ENCODE peak calls at places on chromosomes 13 and 19, in ten cellular contexts. One of them, this sample, is unnamed.

GRCh38 chr19:30492581-30492980 is 120.4 kb downstream of the ZNF536 start:
- DNase-seq in stomach: no peak
- DNase-seq in Peyer's patch: no peak
- DNase-seq in IMR-90: no peak
- DNase-seq in HCT116: no peak
- DNase-seq in tibial nerve: no peak
- DNase-seq in heart left ventricle: no peak
- DNase-seq in ovary: no peak
- DNase-seq in body of pancreas: no peak
- DNase-seq in adrenal gland: no peak
- DNase-seq in this sample: no peak

GRCh38 chr19:16070366-16070990 is 5.8 kb upstream of the TPM4 start:
- DNase-seq in ovary: no peak
- DNase-seq in stomach: peak
- DNase-seq in HCT116: peak
- DNase-seq in tibial nerve: no peak
- DNase-seq in adrenal gland: peak
- DNase-seq in Peyer's patch: peak
- DNase-seq in body of pancreas: peak
- DNase-seq in heart left ventricle: peak
- DNase-seq in IMR-90: no peak
- DNase-seq in this sample: no peak

GRCh38 chr13:21150013-21150412 is 26.3 kb downstream of the SKA3 start:
- DNase-seq in stomach: no peak
- DNase-seq in heart left ventricle: no peak
- DNase-seq in IMR-90: no peak
- DNase-seq in HCT116: no peak
- DNase-seq in ovary: no peak
- DNase-seq in Peyer's patch: no peak
- DNase-seq in body of pancreas: no peak
- DNase-seq in tibial nerve: no peak
- DNase-seq in adrenal gland: no peak
- DNase-seq in this sample: no peak

GRCh38 chr13:77544365-77544764 is 8.9 kb downstream of the SCEL start:
- DNase-seq in IMR-90: no peak
- DNase-seq in heart left ventricle: peak
- DNase-seq in tibial nerve: peak
- DNase-seq in Peyer's patch: peak
- DNase-seq in stomach: peak
- DNase-seq in HCT116: no peak
- DNase-seq in ovary: peak
- DNase-seq in body of pancreas: peak
- DNase-seq in adrenal gland: peak
- DNase-seq in this sample: peak

GRCh38 chr13:109576331-109576813 is 210.0 kb downstream of the IRS2 start:
- DNase-seq in body of pancreas: peak
- DNase-seq in heart left ventricle: no peak
- DNase-seq in tibial nerve: no peak
- DNase-seq in adrenal gland: no peak
- DNase-seq in HCT116: no peak
- DNase-seq in Peyer's patch: no peak
- DNase-seq in ovary: no peak
- DNase-seq in stomach: peak
- DNase-seq in IMR-90: no peak
- DNase-seq in this sample: no peak

GRCh38 chr13:93767917-93768422 is 541.4 kb downstream of the GPC6 start:
- DNase-seq in adrenal gland: no peak
- DNase-seq in ovary: no peak
- DNase-seq in heart left ventricle: no peak
- DNase-seq in stomach: no peak
- DNase-seq in HCT116: no peak
- DNase-seq in tibial nerve: no peak
- DNase-seq in body of pancreas: no peak
- DNase-seq in IMR-90: no peak
- DNase-seq in Peyer's patch: no peak
- DNase-seq in this sample: no peak

GRCh38 chr19:1057185-1057857 is 9.6 kb upstream of the ARHGAP45 start:
- DNase-seq in Peyer's patch: no peak
- DNase-seq in stomach: no peak
- DNase-seq in adrenal gland: no peak
- DNase-seq in body of pancreas: no peak
- DNase-seq in tibial nerve: no peak
- DNase-seq in HCT116: no peak
- DNase-seq in ovary: no peak
- DNase-seq in IMR-90: peak
- DNase-seq in heart left ventricle: no peak
- DNase-seq in this sample: no peak

GRCh38 chr13:27211771-27212364 is 39.5 kb upstream of the RPL21 start:
- DNase-seq in tibial nerve: no peak
- DNase-seq in adrenal gland: peak
- DNase-seq in ovary: no peak
- DNase-seq in body of pancreas: no peak
- DNase-seq in Peyer's patch: no peak
- DNase-seq in heart left ventricle: no peak
- DNase-seq in IMR-90: peak
- DNase-seq in HCT116: peak
- DNase-seq in stomach: no peak
- DNase-seq in this sample: no peak

GRCh38 chr13:45370922-45371406 is 30.0 kb upstream of the TPT1 start:
- DNase-seq in tibial nerve: peak
- DNase-seq in heart left ventricle: peak
- DNase-seq in body of pancreas: peak
- DNase-seq in adrenal gland: peak
- DNase-seq in Peyer's patch: peak
- DNase-seq in IMR-90: peak
- DNase-seq in ovary: peak
- DNase-seq in HCT116: no peak
- DNase-seq in stomach: peak
- DNase-seq in this sample: peak

GRCh38 chr13:113860579-113861432 is 3.1 kb downstream of the GAS6 start:
- DNase-seq in Peyer's patch: peak
- DNase-seq in body of pancreas: peak
- DNase-seq in ovary: peak
- DNase-seq in IMR-90: no peak
- DNase-seq in stomach: peak
- DNase-seq in tibial nerve: no peak
- DNase-seq in HCT116: no peak
- DNase-seq in heart left ventricle: no peak
- DNase-seq in adrenal gland: no peak
- DNase-seq in this sample: peak

GRCh38 chr13:110399801-110400200 is 92.7 kb downstream of the COL4A2 start:
- DNase-seq in IMR-90: peak
- DNase-seq in heart left ventricle: no peak
- DNase-seq in tibial nerve: no peak
- DNase-seq in ovary: no peak
- DNase-seq in HCT116: no peak
- DNase-seq in adrenal gland: no peak
- DNase-seq in stomach: no peak
- DNase-seq in body of pancreas: no peak
- DNase-seq in Peyer's patch: no peak
- DNase-seq in this sample: no peak

GRCh38 chr13:42883771-42884170 is 102.4 kb downstream of the FAM216B start:
- DNase-seq in Peyer's patch: no peak
- DNase-seq in HCT116: peak
- DNase-seq in IMR-90: peak
- DNase-seq in ovary: no peak
- DNase-seq in body of pancreas: peak
- DNase-seq in stomach: no peak
- DNase-seq in adrenal gland: peak
- DNase-seq in tibial nerve: no peak
- DNase-seq in heart left ventricle: peak
- DNase-seq in this sample: no peak

GRCh38 chr19:57055956-57056355 is 63.8 kb upstream of the USP29 start:
- DNase-seq in heart left ventricle: no peak
- DNase-seq in ovary: no peak
- DNase-seq in tibial nerve: no peak
- DNase-seq in Peyer's patch: no peak
- DNase-seq in body of pancreas: no peak
- DNase-seq in HCT116: no peak
- DNase-seq in adrenal gland: no peak
- DNase-seq in IMR-90: no peak
- DNase-seq in stomach: no peak
- DNase-seq in this sample: no peak

GRCh38 chr19:6161271-6161850 is 25.9 kb downstream of the ACSBG2 start:
- DNase-seq in body of pancreas: no peak
- DNase-seq in tibial nerve: no peak
- DNase-seq in heart left ventricle: peak
- DNase-seq in HCT116: peak
- DNase-seq in stomach: no peak
- DNase-seq in IMR-90: no peak
- DNase-seq in adrenal gland: peak
- DNase-seq in ovary: no peak
- DNase-seq in Peyer's patch: peak
- DNase-seq in this sample: peak

GRCh38 chr13:107518292-107518691 is 697.0 kb downstream of the LIG4 start:
- DNase-seq in tibial nerve: no peak
- DNase-seq in IMR-90: peak
- DNase-seq in stomach: no peak
- DNase-seq in ovary: no peak
- DNase-seq in adrenal gland: no peak
- DNase-seq in heart left ventricle: no peak
- DNase-seq in body of pancreas: no peak
- DNase-seq in HCT116: no peak
- DNase-seq in Peyer's patch: no peak
- DNase-seq in this sample: no peak

GRCh38 chr13:112416647-112417046 is 40.5 kb downstream of the SPACA7 start:
- DNase-seq in tibial nerve: no peak
- DNase-seq in heart left ventricle: no peak
- DNase-seq in HCT116: no peak
- DNase-seq in body of pancreas: no peak
- DNase-seq in IMR-90: no peak
- DNase-seq in ovary: no peak
- DNase-seq in stomach: no peak
- DNase-seq in Peyer's patch: no peak
- DNase-seq in adrenal gland: no peak
- DNase-seq in this sample: no peak

GRCh38 chr19:45876411-45877197 is 9.3 kb downstream of the IRF2BP1 start:
- DNase-seq in heart left ventricle: peak
- DNase-seq in tibial nerve: no peak
- DNase-seq in Peyer's patch: peak
- DNase-seq in IMR-90: peak
- DNase-seq in adrenal gland: no peak
- DNase-seq in HCT116: no peak
- DNase-seq in body of pancreas: peak
- DNase-seq in ovary: peak
- DNase-seq in stomach: peak
- DNase-seq in this sample: no peak
- H3K4me3 ChIP-seq in heart left ventricle: no peak
- H3K4me3 ChIP-seq in tibial nerve: peak
- H3K4me3 ChIP-seq in Peyer's patch: peak
- H3K4me3 ChIP-seq in IMR-90: no peak
- H3K4me3 ChIP-seq in adrenal gland: no peak
- H3K4me3 ChIP-seq in HCT116: no peak
- H3K4me3 ChIP-seq in body of pancreas: no peak
- H3K4me3 ChIP-seq in ovary: no peak
- H3K4me3 ChIP-seq in stomach: peak
- H3K4me3 ChIP-seq in this sample: no peak

DNA sequence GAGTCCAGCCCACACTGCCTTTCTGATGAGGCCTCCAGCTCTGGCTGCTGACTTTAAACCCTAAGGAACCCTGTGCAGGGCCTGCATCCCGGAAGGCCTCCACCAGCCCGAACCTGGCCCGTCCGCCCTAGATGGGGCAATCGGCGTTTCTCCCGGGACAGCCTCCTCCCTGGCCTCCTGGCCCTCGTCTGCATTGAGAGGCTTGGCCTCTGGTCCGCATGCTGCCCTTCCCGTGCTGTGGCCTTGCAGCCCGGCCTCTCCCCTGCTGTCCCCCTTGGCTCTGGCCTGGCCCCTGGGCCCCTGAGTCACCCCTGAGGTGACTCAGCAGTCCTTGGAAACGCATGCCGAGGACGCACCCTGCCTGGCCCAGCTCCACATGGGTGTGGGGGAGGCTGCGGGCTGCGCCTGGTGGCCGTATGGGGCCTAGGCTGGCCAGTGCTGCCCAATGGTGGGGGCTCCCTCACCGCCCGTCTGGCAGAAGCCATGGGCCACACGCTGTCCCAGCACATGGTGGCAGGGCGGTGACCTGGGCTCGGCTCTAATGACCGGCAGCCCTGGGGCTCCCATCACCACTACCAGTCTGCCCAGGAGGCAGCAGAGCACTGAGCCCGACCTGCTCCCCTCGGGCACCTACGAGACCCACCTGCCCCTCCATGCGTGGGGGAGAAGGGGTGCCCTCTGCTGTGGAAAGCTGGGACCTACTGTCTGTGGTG is 25.7 kb downstream of the SH3GL1 start:
- DNase-seq in stomach: peak
- DNase-seq in tibial nerve: peak
- DNase-seq in HCT116: peak
- DNase-seq in IMR-90: peak
- DNase-seq in Peyer's patch: peak
- DNase-seq in ovary: peak
- DNase-seq in body of pancreas: peak
- DNase-seq in adrenal gland: peak
- DNase-seq in heart left ventricle: peak
- DNase-seq in this sample: peak
- TF ChIP-seq POLR2A in stomach: no peak
- TF ChIP-seq POLR2A in tibial nerve: no peak
- TF ChIP-seq POLR2A in HCT116: no peak
- TF ChIP-seq POLR2A in IMR-90: no peak
- TF ChIP-seq POLR2A in Peyer's patch: peak
- TF ChIP-seq POLR2A in ovary: no peak
- TF ChIP-seq POLR2A in body of pancreas: no peak
- TF ChIP-seq POLR2A in adrenal gland: peak
- TF ChIP-seq POLR2A in heart left ventricle: no peak
- TF ChIP-seq POLR2A in this sample: peak

GRCh38 chr13:101452519-101453485 is at the start of gene ITGBL1:
- DNase-seq in HCT116: no peak
- DNase-seq in heart left ventricle: no peak
- DNase-seq in tibial nerve: no peak
- DNase-seq in body of pancreas: no peak
- DNase-seq in adrenal gland: no peak
- DNase-seq in stomach: no peak
- DNase-seq in ovary: no peak
- DNase-seq in IMR-90: peak
- DNase-seq in Peyer's patch: no peak
- DNase-seq in this sample: no peak
- H3K4me3 ChIP-seq in HCT116: no peak
- H3K4me3 ChIP-seq in heart left ventricle: peak
- H3K4me3 ChIP-seq in tibial nerve: peak
- H3K4me3 ChIP-seq in body of pancreas: no peak
- H3K4me3 ChIP-seq in adrenal gland: peak
- H3K4me3 ChIP-seq in stomach: peak
- H3K4me3 ChIP-seq in ovary: peak
- H3K4me3 ChIP-seq in IMR-90: peak
- H3K4me3 ChIP-seq in Peyer's patch: no peak
- H3K4me3 ChIP-seq in this sample: peak

DNA sequence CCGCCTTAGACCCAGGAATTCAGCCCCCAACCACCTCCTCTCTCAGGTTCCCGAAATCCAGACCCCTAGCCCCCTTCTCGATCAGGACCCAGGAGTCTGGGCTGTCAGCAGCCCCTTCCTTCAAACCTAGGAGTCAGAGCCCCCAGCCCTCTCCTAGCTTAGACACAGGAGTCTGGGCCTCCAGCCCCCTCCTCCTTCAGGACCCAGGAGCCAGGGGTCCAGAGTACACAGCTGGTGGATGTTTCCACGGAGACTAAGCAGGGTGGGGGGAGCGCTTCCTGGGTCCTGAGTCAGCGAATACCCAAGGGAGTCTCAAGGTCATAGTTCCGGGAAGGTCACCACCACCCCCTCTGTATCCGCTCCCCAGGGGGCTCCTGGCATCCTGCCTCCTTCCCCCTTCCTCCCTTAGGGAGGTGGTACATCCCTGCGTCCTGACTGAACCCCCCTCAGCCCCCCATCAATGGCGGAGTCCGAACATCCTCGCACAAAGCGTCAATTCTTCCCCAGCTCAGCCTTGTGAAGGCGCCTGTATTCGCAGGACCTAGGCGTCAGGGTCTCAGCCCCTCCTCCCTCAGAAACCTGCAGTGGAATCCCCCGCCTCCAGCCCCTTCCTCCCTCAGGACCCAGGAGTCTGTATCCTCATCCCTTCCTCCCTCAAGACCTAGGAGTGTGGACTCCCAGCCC is 4.6 kb downstream of the CADM4 start:
- DNase-seq in ovary: peak
- DNase-seq in adrenal gland: peak
- DNase-seq in IMR-90: no peak
- DNase-seq in body of pancreas: peak
- DNase-seq in Peyer's patch: no peak
- DNase-seq in heart left ventricle: no peak
- DNase-seq in stomach: no peak
- DNase-seq in HCT116: no peak
- DNase-seq in tibial nerve: no peak
- DNase-seq in this sample: no peak
- TF ChIP-seq POLR2A in ovary: peak
- TF ChIP-seq POLR2A in adrenal gland: no peak
- TF ChIP-seq POLR2A in IMR-90: no peak
- TF ChIP-seq POLR2A in body of pancreas: no peak
- TF ChIP-seq POLR2A in Peyer's patch: no peak
- TF ChIP-seq POLR2A in heart left ventricle: no peak
- TF ChIP-seq POLR2A in stomach: no peak
- TF ChIP-seq POLR2A in HCT116: no peak
- TF ChIP-seq POLR2A in tibial nerve: peak
- TF ChIP-seq POLR2A in this sample: no peak